ENCODE peak calls at places on chromosomes 2 and 18, in eight cellular contexts. P is HEK293T, Y is AG09319, X is retina, B is AG10803, L is upper lobe of right lung, C is H54, R is M059J. D is an unnamed sample.

GRCh38 chr2:235644191-235644590 is 150.3 kb downstream of the AGAP1 start:
- DNase-seq in P (no peak), Y (no peak), X (no peak), B (peak), L (no peak), C (no peak), R (no peak), D (no peak)

GRCh38 chr18:10216809-10217208 is 237.6 kb upstream of the APCDD1 start:
- DNase-seq in P (no peak), Y (no peak), X (no peak), B (no peak), L (no peak), C (no peak), R (no peak), D (no peak)

GRCh38 chr2:109197491-109198480 is 68.8 kb downstream of the SH3RF3 start:
- DNase-seq in P (no peak), Y (no peak), X (no peak), B (no peak), L (no peak), C (no peak), R (no peak), D (no peak)

GRCh38 chr2:160715428-160715827 is 221.8 kb upstream of the RBMS1 start:
- DNase-seq in P (no peak), Y (no peak), X (no peak), B (no peak), L (no peak), C (no peak), R (no peak), D (no peak)

GRCh38 chr2:57182941-57183340 is 863.7 kb upstream of the VRK2 start:
- DNase-seq in P (no peak), Y (no peak), X (no peak), B (peak), L (no peak), C (no peak), R (no peak), D (no peak)

GRCh38 chr2:203730866-203731265 is 24.4 kb downstream of the CD28 start:
- DNase-seq in P (no peak), Y (no peak), X (no peak), B (no peak), L (no peak), C (no peak), R (no peak), D (no peak)

GRCh38 chr2:109284816-109285215 is 155.8 kb downstream of the SH3RF3 start:
- DNase-seq in P (no peak), Y (no peak), X (peak), B (peak), L (no peak), C (no peak), R (peak), D (peak)

GRCh38 chr18:39660141-39660540 is 2094.5 kb upstream of the CELF4 start:
- DNase-seq in P (no peak), Y (no peak), X (no peak), B (no peak), L (no peak), C (no peak), R (peak), D (no peak)

GRCh38 chr2:127932199-127932877 is 46.6 kb upstream of the AMMECR1L start:
- DNase-seq in P (no peak), Y (peak), X (no peak), B (peak), L (no peak), C (peak), R (peak), D (no peak)

GRCh38 chr2:149861034-149861433 is 273.5 kb upstream of the MMADHC start:
- DNase-seq in P (no peak), Y (no peak), X (no peak), B (no peak), L (no peak), C (no peak), R (no peak), D (no peak)

GRCh38 chr2:64646007-64646880 is 7.5 kb downstream of the SERTAD2 start:
- DNase-seq in P (peak), Y (no peak), X (peak), B (peak), L (peak), C (no peak), R (peak), D (peak)

GRCh38 chr2:209974566-209974965 is 27.9 kb upstream of the RPE start:
- DNase-seq in P (no peak), Y (no peak), X (no peak), B (no peak), L (no peak), C (no peak), R (peak), D (no peak)